ENCODE peak calls at places on chromosomes 1 and 21, in four cellular contexts. V is left ventricle myocardium superior, B is NCI-H1417, L is PC-9. J is an unnamed sample.

GRCh38 chr1:42941640-42942330 is 16.9 kb downstream of the SLC2A1 start:
- DNase-seq in V (peak; percentile 87), B (peak; percentile 75), L (peak; percentile 92), J (peak; percentile 79)

GRCh38 chr1:119133987-119134386 is 6.5 kb downstream of the WARS2 start:
- DNase-seq in L (no peak), V (no peak), B (no peak), J (peak; percentile 51)

GRCh38 chr1:169340882-169341281 is 26.7 kb downstream of the NME7 start:
- DNase-seq in V (no peak), L (no peak), B (no peak), J (no peak)

GRCh38 chr1:24364975-24365678 is 46.0 kb downstream of the GRHL3 start:
- DNase-seq in B (no peak), L (peak; percentile 57), V (no peak), J (peak; percentile 77)

GRCh38 chr1:202888204-202888506 is 794 bp downstream of the RABIF start:
- DNase-seq in V (no peak), L (no peak), B (peak; percentile 93), J (peak; percentile 35)

GRCh38 chr21:45954271-45954670 is 27.3 kb upstream of the COL6A1 start:
- DNase-seq in B (no peak), L (no peak), V (peak; percentile 58), J (no peak)

GRCh38 chr1:70979879-70980278 is 67.7 kb downstream of the PTGER3 start:
- DNase-seq in L (no peak), B (no peak), V (no peak), J (no peak)

GRCh38 chr1:164565356-164565755 is 6.4 kb downstream of the PBX1 start:
- DNase-seq in L (no peak), B (no peak), V (no peak), J (no peak)

GRCh38 chr1:180542530-180543171 is 16.1 kb upstream of the OVAAL start:
- DNase-seq in L (no peak), B (no peak), V (no peak), J (no peak)

GRCh38 chr1:32884726-32885125 is 1.6 kb upstream of the HPCA start:
- DNase-seq in V (no peak), L (no peak), B (no peak), J (no peak)

GRCh38 chr1:33120436-33121231 is 39.7 kb downstream of the AZIN2 start:
- DNase-seq in V (no peak), B (no peak), L (no peak), J (no peak)

GRCh38 chr1:217270121-217270520 is 360.8 kb downstream of the GPATCH2 start:
- DNase-seq in B (no peak), L (no peak), V (no peak), J (no peak)

GRCh38 chr1:13749543-13750307 is 49.7 kb downstream of the PRDM2 start:
- DNase-seq in L (no peak), B (peak; percentile 39), V (peak; percentile 77), J (no peak)

GRCh38 chr21:45305831-45306230 is 18.1 kb upstream of the POFUT2 start:
- DNase-seq in B (no peak), V (peak; percentile 16), L (no peak), J (no peak)

GRCh38 chr1:58652351-58653184 is 47.3 kb downstream of the MYSM1 start:
- DNase-seq in L (peak; percentile 62), B (peak; percentile 82), V (no peak), J (peak; percentile 50)